ENCODE peak calls at places on chromosomes 13 and 19, in seven cellular contexts. G is activated CD8-positive, alpha-beta T cell treated with anti-CD3 and anti-CD28 coated beads for 36 hours; Z is activated naive CD4-positive, alpha-beta T cell treated with anti-CD3 and anti-CD28 coated beads, Interleukin-2, amount 10 ng/mL, durations not matched to agents 7 days and 5 days; F is NCI-H2107; O is hepatocyte; T is HEK293T; A is NCI-H345. L is an unnamed sample.

GRCh38 chr19:17843908-17844490 is 3.8 kb downstream of the JAK3 start:
- DNase-seq in G (no peak), Z (no peak), F (no peak), O (no peak), T (no peak), A (no peak), L (no peak)

GRCh38 chr13:83753912-83754624 is 128.2 kb downstream of the SLITRK1 start:
- DNase-seq in G (no peak), Z (no peak), F (peak; percentile 6), O (no peak), T (no peak), A (no peak), L (no peak)

GRCh38 chr13:64937302-64937701 is 2292.8 kb downstream of the PCDH9 start:
- DNase-seq in G (no peak), Z (no peak), F (no peak), O (no peak), T (no peak), A (no peak), L (no peak)

GRCh38 chr13:78228940-78229339 is 310.3 kb upstream of the EDNRB start:
- DNase-seq in G (no peak), Z (no peak), F (no peak), O (no peak), T (no peak), A (no peak), L (no peak)

GRCh38 chr19:37931941-37932655 is 25.1 kb downstream of the SIPA1L3 start:
- DNase-seq in G (no peak), Z (no peak), F (peak; percentile 85), O (peak; percentile 88), T (no peak), A (peak; percentile 94), L (peak; percentile 39)

GRCh38 chr19:54448037-54448773 is 794 bp upstream of the LENG8 start:
- DNase-seq in G (peak; percentile 59), Z (peak; percentile 58), F (no peak), O (peak; percentile 77), T (peak; percentile 43), A (peak; percentile 2), L (no peak)

GRCh38 chr19:55406869-55407624 is 541 bp downstream of the UBE2S start:
- DNase-seq in G (peak; percentile 33), Z (no peak), F (no peak), O (peak; percentile 63), T (no peak), A (no peak), L (no peak)

GRCh38 chr13:20401958-20402856 is 123.5 kb downstream of the CRYL1 start:
- DNase-seq in G (no peak), Z (peak; percentile 48), F (no peak), O (no peak), T (no peak), A (no peak), L (no peak)

GRCh38 chr13:30978981-30979956 is 46.8 kb downstream of the TEX26 start:
- DNase-seq in G (peak; percentile 61), Z (peak; percentile 61), F (no peak), O (peak; percentile 30), T (peak; percentile 49), A (peak; percentile 22), L (no peak)

GRCh38 chr13:113022391-113023216 is 53.6 kb downstream of the MCF2L start:
- DNase-seq in G (no peak), Z (no peak), F (no peak), O (peak; percentile 34), T (no peak), A (no peak), L (no peak)